ENCODE peak calls at places on chromosomes 7 and 10, in five cellular contexts. H, F, Q, K and I are unnamed samples.

GRCh38 chr7:30470783-30471182 is 7.8 kb downstream of the NOD1 start:
- DNase-seq in H (no peak), F (no peak), Q (no peak), K (peak), I (no peak)

GRCh38 chr10:26737730-26738129 is 40.2 kb downstream of the PDSS1 start:
- DNase-seq in H (peak), F (no peak), Q (no peak), K (peak), I (peak)

GRCh38 chr10:58545427-58545826 is 32.8 kb downstream of the BICC1 start:
- DNase-seq in H (no peak), F (no peak), Q (no peak), K (no peak), I (no peak)

GRCh38 chr7:43294080-43294630 is 181.7 kb downstream of the HECW1 start:
- DNase-seq in H (no peak), F (no peak), Q (peak), K (no peak), I (no peak)

GRCh38 chr7:98719396-98719795 is 102.3 kb downstream of the NPTX2 start:
- DNase-seq in H (no peak), F (no peak), Q (no peak), K (no peak), I (peak)

GRCh38 chr10:93622942-93623341 is 10.6 kb downstream of the PDE6C start:
- DNase-seq in H (no peak), F (no peak), Q (no peak), K (no peak), I (no peak)

GRCh38 chr10:1420663-1421362 is 316.5 kb downstream of the ADARB2 start:
- DNase-seq in H (peak), F (peak), Q (no peak), K (peak), I (peak)

GRCh38 chr7:157774495-157774894 is 437.7 kb downstream of the DNAJB6 start:
- DNase-seq in H (no peak), F (no peak), Q (no peak), K (no peak), I (no peak)

GRCh38 chr7:140525741-140526140 is 46.4 kb upstream of the MKRN1 start:
- DNase-seq in H (no peak), F (no peak), Q (no peak), K (no peak), I (no peak)

GRCh38 chr7:132738254-132738653 is 162.0 kb upstream of the PLXNA4 start:
- DNase-seq in H (no peak), F (no peak), Q (peak), K (no peak), I (no peak)

GRCh38 chr10:22816298-22816653 is 101.9 kb upstream of the PIP4K2A start:
- DNase-seq in H (no peak), F (no peak), Q (peak), K (no peak), I (peak)

GRCh38 chr10:101570764-101571572 is 17.1 kb downstream of the POLL start:
- DNase-seq in H (no peak), F (no peak), Q (no peak), K (no peak), I (peak)

GRCh38 chr7:87870471-87870870 is 5.7 kb downstream of the SLC25A40 start:
- DNase-seq in H (no peak), F (no peak), Q (no peak), K (no peak), I (no peak)

DNA sequence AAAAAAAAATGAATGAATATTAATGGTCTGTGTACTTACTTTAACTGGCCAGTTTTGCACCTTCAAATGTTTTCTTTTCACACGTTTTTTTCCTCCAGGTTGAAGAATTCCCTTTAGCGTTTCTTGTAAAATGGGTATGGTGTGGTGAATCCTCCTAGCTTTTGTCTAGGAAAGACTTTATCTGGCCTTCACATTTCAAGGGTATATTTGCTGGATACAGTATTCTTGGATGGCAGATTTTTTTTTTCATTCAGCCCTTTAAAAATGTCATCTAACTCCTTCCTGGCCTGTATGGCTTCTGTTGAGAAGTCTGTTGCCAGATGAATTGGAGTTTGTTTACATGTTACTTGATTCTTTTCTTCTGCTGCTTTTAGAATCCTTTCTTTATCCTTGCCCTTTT is 10.1 kb downstream of the SLC25A40 start:
- DNase-seq in H (no peak), F (no peak), Q (no peak), K (no peak), I (no peak)
- H3K4me3 ChIP-seq in H (no peak), F (no peak), Q (no peak), K (no peak), I (no peak)

GRCh38 chr7:150716368-150716767 is at the start of gene GIMAP1:
- DNase-seq in H (peak), F (no peak), Q (no peak), K (no peak), I (peak)
- H3K4me3 ChIP-seq in H (peak), F (peak), Q (no peak), K (peak), I (peak)

GRCh38 chr10:132539894-132540293 is 2.3 kb downstream of the INPP5A start:
- DNase-seq in H (peak), F (no peak), Q (no peak), K (no peak), I (peak)
- H3K4me3 ChIP-seq in H (peak), F (peak), Q (peak), K (peak), I (peak)

DNA sequence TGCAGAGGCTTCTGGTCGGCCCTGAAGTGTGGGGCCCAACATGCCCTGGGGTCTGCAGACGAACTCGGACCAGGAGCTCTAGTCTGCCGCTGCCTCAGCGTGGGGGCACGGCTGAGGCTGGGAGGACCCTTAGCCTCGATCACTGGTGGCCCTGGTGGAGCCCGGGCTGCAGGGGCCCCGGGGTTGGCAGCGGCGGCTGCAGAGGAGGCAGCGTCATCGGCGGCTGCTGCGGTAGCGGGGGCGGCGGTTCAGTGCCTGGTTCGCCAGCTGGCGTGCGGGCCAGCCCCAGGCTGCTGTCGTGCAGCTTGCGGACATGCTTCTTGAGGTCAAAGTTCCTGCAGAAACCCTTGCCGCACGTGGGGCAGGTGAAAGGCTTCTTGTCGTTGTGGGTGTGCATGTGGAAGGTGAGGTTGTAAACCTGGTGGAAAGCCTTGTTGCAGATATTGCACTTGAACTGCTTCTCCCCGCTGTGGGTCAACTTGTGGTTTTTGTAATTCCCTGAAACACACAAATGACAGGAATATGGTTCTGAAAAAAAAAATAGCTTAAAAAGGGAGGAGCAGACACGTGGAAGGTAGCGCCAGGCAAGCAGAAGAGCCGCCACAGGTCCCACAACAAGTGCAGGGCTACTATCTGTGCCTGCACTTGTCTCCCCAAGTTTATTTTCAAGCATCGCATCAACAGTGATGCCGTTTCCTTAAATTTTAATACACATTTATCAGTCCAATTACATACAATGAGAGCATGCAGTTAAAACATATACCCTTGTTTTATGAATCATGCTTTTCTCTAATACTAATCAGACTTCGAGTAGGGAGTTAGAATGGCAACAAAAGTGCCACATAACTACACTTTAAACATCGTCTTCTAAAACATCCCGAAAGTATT is 2.4 kb downstream of the FEZF1 start:
- DNase-seq in H (no peak), F (no peak), Q (no peak), K (no peak), I (no peak)
- H3K4me3 ChIP-seq in H (no peak), F (no peak), Q (no peak), K (no peak), I (no peak)

GRCh38 chr7:128893251-128894100 is 17.0 kb downstream of the KCP start:
- DNase-seq in H (no peak), F (peak), Q (no peak), K (no peak), I (no peak)

GRCh38 chr7:128890306-128891109 is 20.0 kb downstream of the KCP start:
- DNase-seq in H (no peak), F (peak), Q (no peak), K (no peak), I (no peak)

GRCh38 chr7:128891942-128892269 is 18.6 kb downstream of the KCP start:
- DNase-seq in H (no peak), F (no peak), Q (no peak), K (no peak), I (no peak)

GRCh38 chr7:128892521-128893250 is 17.8 kb downstream of the KCP start:
- DNase-seq in H (no peak), F (no peak), Q (no peak), K (no peak), I (no peak)

GRCh38 chr7:128891110-128891941 is 19.2 kb downstream of the KCP start:
- DNase-seq in H (no peak), F (no peak), Q (no peak), K (no peak), I (no peak)
- H3K4me3 ChIP-seq in H (no peak), F (peak), Q (no peak), K (no peak), I (no peak)

GRCh38 chr10:125154529-125154928 is 5.8 kb downstream of the CTBP2 start:
- DNase-seq in H (no peak), F (no peak), Q (no peak), K (no peak), I (no peak)
- H3K4me3 ChIP-seq in H (no peak), F (peak), Q (peak), K (peak), I (no peak)

DNA sequence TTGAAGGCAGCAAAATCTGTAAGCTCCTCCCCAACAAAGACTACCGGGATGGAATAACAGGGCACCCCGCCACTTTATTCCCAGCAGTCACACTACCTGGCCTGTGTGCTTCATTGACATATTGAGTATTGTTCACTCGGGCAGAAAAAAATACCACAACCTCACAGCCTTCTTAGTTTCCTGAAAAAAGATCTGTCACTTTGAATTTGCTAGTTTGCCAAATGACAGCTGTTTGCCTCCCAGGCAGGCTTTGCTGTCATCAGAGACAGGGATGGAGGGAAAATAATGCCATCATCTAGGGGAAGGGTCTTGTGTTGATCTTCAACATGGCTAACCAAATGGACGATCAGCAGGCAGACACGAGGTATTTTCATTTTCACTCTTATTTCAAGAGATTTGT is 26.9 kb downstream of the BMPER start:
- DNase-seq in H (no peak), F (no peak), Q (no peak), K (no peak), I (no peak)
- H3K4me3 ChIP-seq in H (no peak), F (peak), Q (no peak), K (no peak), I (no peak)